ENCODE peak calls at places on chromosomes 1 and 21, in eight cellular contexts. H is IMR-90, J is suprapubic skin, O is uterus, W is tibial nerve, C is gastrocnemius medialis, D is body of pancreas, M is HCT116. X is an unnamed sample.
A peak's percentile ranks its signal among the peaks of the same experiment; 100 is the strongest.

GRCh38 chr1:23570001-23570691 is 10.8 kb upstream of the ID3 start:
- DNase-seq in H (no peak), D (no peak), J (no peak), O (no peak), W (no peak), M (no peak), C (no peak), X (no peak)

GRCh38 chr1:16617778-16618580 is 4.6 kb upstream of the NBPF1 start:
- DNase-seq in W (no peak), C (no peak), J (peak; percentile 78), M (no peak), D (no peak), O (no peak), H (no peak), X (no peak)

GRCh38 chr21:29077651-29078090 is 4.2 kb upstream of the CCT8 start:
- DNase-seq in O (no peak), D (peak; percentile 34), J (no peak), C (no peak), W (no peak), H (peak; percentile 48), M (no peak), X (no peak)

GRCh38 chr1:60427701-60428100 is 354.1 kb upstream of the C1orf87 start:
- DNase-seq in M (no peak), H (no peak), C (no peak), J (no peak), D (no peak), O (no peak), W (no peak), X (no peak)

GRCh38 chr1:29646161-29646775 is 409.9 kb downstream of the PTPRU start:
- DNase-seq in M (no peak), O (no peak), J (peak; percentile 64), H (no peak), C (no peak), D (no peak), W (no peak), X (no peak)

GRCh38 chr1:145906954-145907755 is 2.7 kb downstream of the ITGA10 start:
- DNase-seq in D (no peak), O (no peak), J (no peak), H (peak; percentile 30), C (no peak), W (no peak), M (no peak), X (no peak)

GRCh38 chr1:238139713-238140112 is 249.0 kb upstream of the ZP4 start:
- DNase-seq in M (no peak), J (no peak), W (no peak), C (no peak), O (no peak), H (no peak), D (no peak), X (no peak)

GRCh38 chr1:209513226-209513625 is 70.3 kb upstream of the CAMK1G start:
- DNase-seq in H (peak; percentile 46), O (no peak), W (no peak), M (peak; percentile 48), J (no peak), D (no peak), C (no peak), X (no peak)

GRCh38 chr1:64047549-64047969 is 155.9 kb upstream of the UBE2U start:
- DNase-seq in J (no peak), H (no peak), C (no peak), O (no peak), M (no peak), W (no peak), D (no peak), X (no peak)

GRCh38 chr1:210901981-210902770 is 231.8 kb downstream of the KCNH1 start:
- DNase-seq in D (no peak), H (no peak), M (no peak), J (no peak), C (no peak), O (no peak), W (no peak), X (no peak)

GRCh38 chr1:80639777-80640533 is 1160.8 kb upstream of the ADGRL2 start:
- DNase-seq in O (no peak), J (no peak), H (no peak), W (no peak), M (no peak), D (no peak), C (no peak), X (no peak)
- TF ChIP-seq POLR2A in O (no peak), J (no peak), H (no peak), W (no peak), M (no peak), D (no peak), C (no peak), X (no peak)

DNA sequence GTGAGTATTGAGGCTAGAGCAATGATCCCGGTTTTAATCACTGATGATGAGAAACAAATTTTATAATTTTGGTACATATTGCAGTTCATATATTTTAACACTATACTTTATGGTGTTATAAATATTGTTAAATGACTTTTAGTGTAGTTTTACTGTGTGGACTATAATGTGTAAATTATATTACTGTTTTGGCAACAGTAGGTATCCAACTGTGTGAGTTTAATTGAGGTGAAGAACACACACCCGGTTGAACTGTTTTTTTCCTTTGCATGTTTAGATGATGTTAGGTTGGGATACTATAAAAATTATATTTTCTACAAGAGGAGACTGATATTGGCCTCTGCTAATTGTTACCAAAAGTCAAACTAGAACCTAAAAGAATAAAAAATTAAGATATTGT is 166.5 kb downstream of the SDCCAG8 start:
- DNase-seq in H (no peak), W (no peak), M (no peak), D (no peak), O (no peak), C (no peak), J (no peak), X (no peak)
- H3K4me1 ChIP-seq in H (peaks cover 4% of the 10 kb centered on the region), W (no peaks in the 10 kb centered on the region), M (no peaks in the 10 kb centered on the region), D (peaks cover 9% of the 10 kb centered on the region), O (no peaks in the 10 kb centered on the region), C (peaks cover 17% of the 10 kb centered on the region), J (peaks cover 13% of the 10 kb centered on the region), X (no peaks in the 10 kb centered on the region)

DNA sequence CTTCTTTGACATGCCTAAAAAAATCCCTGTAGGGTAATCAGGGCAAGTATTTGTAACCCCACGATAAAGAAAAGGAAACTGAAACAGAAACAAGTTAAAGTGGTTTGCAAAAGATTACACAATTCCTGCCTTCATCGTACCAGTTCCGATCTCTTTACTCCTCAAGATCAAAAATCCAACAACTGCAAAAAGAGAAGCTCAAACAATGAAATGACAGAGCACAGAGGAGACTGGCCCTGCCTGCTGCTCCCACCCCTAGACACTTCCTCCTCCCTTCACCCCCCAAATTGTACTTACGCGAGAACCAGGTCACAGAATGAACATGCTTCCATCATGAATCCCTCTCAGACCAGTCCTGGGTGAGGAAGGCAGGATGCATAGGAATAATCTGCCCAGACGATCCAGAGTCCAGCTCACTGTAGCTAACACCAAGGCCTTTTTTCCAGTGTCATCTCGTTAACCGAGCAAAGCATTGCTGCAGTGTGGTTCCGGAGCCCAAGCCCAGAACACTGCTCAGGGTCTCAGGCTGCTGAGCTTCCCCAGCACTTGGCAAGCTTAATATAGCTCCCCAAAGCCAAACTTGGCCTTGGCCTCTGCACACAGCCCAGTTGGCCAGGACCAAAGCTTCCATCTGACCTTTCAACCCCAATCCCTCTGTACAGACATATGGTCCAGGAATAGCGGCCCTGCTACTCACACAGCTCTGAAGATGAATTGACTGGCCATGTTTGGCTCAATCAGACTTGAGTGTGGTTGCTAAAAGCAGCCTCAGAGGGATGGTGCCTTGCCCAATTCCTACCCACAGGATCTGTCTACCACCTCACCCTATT is 20.3 kb downstream of the RXRG start:
- DNase-seq in J (no peak), D (no peak), W (no peak), M (no peak), C (no peak), O (peak; percentile 25), H (no peak), X (no peak)
- H3K27ac ChIP-seq in J (peak overlapping the region; percentile 10), D (no peak overlapping the region), W (peak overlapping the region; percentile 90), M (no peak overlapping the region), C (peak overlapping the region; percentile 70), O (peak overlapping the region; percentile 67), H (no peak overlapping the region), X (no peak overlapping the region)

GRCh38 chr1:184386271-184387068 is at the start of gene C1orf21:
- DNase-seq in C (peak; percentile 92), D (peak; percentile 90), W (peak; percentile 86), O (peak; percentile 92), J (peak; percentile 91), H (peak; percentile 84), M (peak; percentile 24), X (peak; percentile 6)
- TF ChIP-seq POLR2A in C (peak; percentile 99), D (peak; percentile 92), W (peak; percentile 91), O (no peak), J (no peak), H (no peak), M (no peak), X (no peak)

GRCh38 chr1:230127105-230128054 is 60.3 kb downstream of the GALNT2 start:
- DNase-seq in J (no peak), W (no peak), M (no peak), D (no peak), C (no peak), H (no peak), O (no peak), X (no peak)
- H3K4me1 ChIP-seq in J (peaks cover 44% of the 10 kb centered on the region), W (no peaks in the 10 kb centered on the region), M (peaks cover 20% of the 10 kb centered on the region), D (peaks cover 73% of the 10 kb centered on the region), C (peaks cover 45% of the 10 kb centered on the region), H (peaks cover 22% of the 10 kb centered on the region), O (no peaks in the 10 kb centered on the region), X (no peaks in the 10 kb centered on the region)

GRCh38 chr1:225158291-225158690 is 228.8 kb downstream of the DNAH14 start:
- DNase-seq in J (no peak), D (no peak), M (no peak), C (no peak), W (no peak), O (no peak), H (no peak), X (no peak)
- H3K27ac ChIP-seq in J (no peak overlapping the region), D (no peak overlapping the region), M (no peak overlapping the region), C (no peak overlapping the region), W (no peak overlapping the region), O (no peak overlapping the region), H (no peak overlapping the region), X (no peak overlapping the region)

X was measured in esophagus squamous epithelium.